ENCODE peak calls at places on chromosomes 6 and 20, in five cellular contexts. X is A549, D is HepG2, H is GM23338, B is K562. S is an unnamed sample.

GRCh38 chr6:1131285-1132079 is 180.4 kb upstream of the FOXQ1 start:
- DNase-seq in X (no peak), D (peak; percentile 92), H (no peak), B (no peak), S (no peak)

GRCh38 chr6:109767961-109768360 is 76.9 kb downstream of the FIG4 start:
- DNase-seq in X (no peak), D (no peak), H (no peak), B (no peak), S (no peak)

GRCh38 chr6:159616456-159616855 is 76.6 kb downstream of the SOD2 start:
- DNase-seq in X (no peak), D (no peak), H (no peak), B (no peak), S (no peak)

GRCh38 chr6:7730852-7731251 is 5.0 kb downstream of the BMP6 start:
- DNase-seq in X (peak; percentile 39), D (peak; percentile 39), H (no peak), B (no peak), S (no peak)

GRCh38 chr6:120354452-120355098 is 979.7 kb downstream of the TBC1D32 start:
- DNase-seq in X (no peak), D (no peak), H (no peak), B (no peak), S (peak; percentile 4)

GRCh38 chr20:13029687-13030510 is 21.1 kb downstream of the SPTLC3 start:
- DNase-seq in X (peak; percentile 67), D (peak; percentile 80), H (no peak), B (no peak), S (no peak)

GRCh38 chr6:167091149-167092107 is 31.5 kb upstream of the CCR6 start:
- DNase-seq in X (no peak), D (no peak), H (no peak), B (no peak), S (no peak)

GRCh38 chr20:4064118-4064962 is 49.0 kb upstream of the RNF24 start:
- DNase-seq in X (peak; percentile 64), D (no peak), H (peak; percentile 70), B (peak; percentile 76), S (no peak)

GRCh38 chr20:62749851-62750445 is 41.3 kb downstream of the NTSR1 start:
- DNase-seq in X (no peak), D (no peak), H (no peak), B (no peak), S (no peak)

GRCh38 chr6:19906161-19906560 is 69.0 kb downstream of the ID4 start:
- DNase-seq in X (no peak), D (no peak), H (no peak), B (no peak), S (no peak)

GRCh38 chr6:136547336-136547735 is 2.9 kb downstream of the MAP7 start:
- DNase-seq in X (peak; percentile 34), D (no peak), H (peak; percentile 80), B (peak; percentile 60), S (no peak)

GRCh38 chr20:17534077-17534476 is 2.9 kb upstream of the BFSP1 start:
- DNase-seq in X (no peak), D (no peak), H (peak; percentile 60), B (no peak), S (no peak)

GRCh38 chr6:155493694-155494143 is 38.1 kb upstream of the NOX3 start:
- DNase-seq in X (peak; percentile 79), D (peak; percentile 91), H (peak; percentile 39), B (no peak), S (peak; percentile 56)

GRCh38 chr6:33384581-33385020 is 7.0 kb upstream of the KIFC1 start:
- DNase-seq in X (peak; percentile 64), D (no peak), H (peak; percentile 72), B (peak; percentile 55), S (no peak)

GRCh38 chr6:81772741-81773140 is 20.3 kb upstream of the TENT5A start:
- DNase-seq in X (no peak), D (no peak), H (no peak), B (no peak), S (peak; percentile 45)

GRCh38 chr6:113636357-113636824 is 220.8 kb upstream of the MARCKS start:
- DNase-seq in X (no peak), D (peak; percentile 26), H (no peak), B (no peak), S (no peak)

GRCh38 chr6:36924778-36925396 is 29.7 kb upstream of the PI16 start:
- DNase-seq in X (no peak), D (no peak), H (no peak), B (no peak), S (no peak)

GRCh38 chr6:96468681-96469224 is 52.9 kb upstream of the UFL1 start:
- DNase-seq in X (no peak), D (no peak), H (peak; percentile 50), B (no peak), S (no peak)

GRCh38 chr20:13259921-13260320 is 38.8 kb downstream of the ISM1 start:
- DNase-seq in X (no peak), D (no peak), H (no peak), B (no peak), S (no peak)

GRCh38 chr6:52050051-52050405 is 37.4 kb downstream of the PKHD1 start:
- DNase-seq in X (no peak), D (no peak), H (no peak), B (no peak), S (no peak)

GRCh38 chr6:157280153-157280552 is 43.2 kb downstream of the TMEM242 start:
- DNase-seq in X (no peak), D (no peak), H (peak; percentile 48), B (peak; percentile 31), S (no peak)
- TF ChIP-seq JUNB in X (no peak), D (no peak), H (no peak), B (no peak), S (no peak)

GRCh38 chr6:135063926-135064325 is 9.3 kb upstream of the HBS1L start:
- DNase-seq in X (no peak), D (no peak), H (no peak), B (no peak), S (no peak)
- TF ChIP-seq JUNB in X (no peak), D (no peak), H (no peak), B (no peak), S (no peak)

GRCh38 chr20:8842525-8842924 is 226.4 kb upstream of the PLCB4 start:
- DNase-seq in X (no peak), D (no peak), H (no peak), B (no peak), S (no peak)

DNA sequence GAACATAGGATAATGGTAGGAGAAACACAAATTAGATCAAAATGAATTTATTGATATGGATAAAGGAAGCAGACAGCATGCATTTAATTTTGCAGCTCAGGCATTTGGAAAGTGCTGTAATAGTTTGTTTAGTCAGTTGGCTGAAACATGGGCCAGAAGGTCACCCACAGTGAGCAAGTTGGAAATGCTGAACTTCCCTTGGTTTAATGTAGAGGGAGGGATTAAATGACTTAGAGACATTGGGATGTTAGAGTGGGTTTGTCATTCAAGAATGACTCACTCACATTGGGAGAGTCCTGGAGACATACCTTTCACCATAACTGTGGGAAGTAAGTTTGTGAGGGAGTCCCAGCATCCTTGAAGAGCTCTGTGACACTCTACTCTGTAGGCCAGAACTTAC is 231.5 kb upstream of the PLCB4 start:
- DNase-seq in X (no peak), D (peak; percentile 34), H (no peak), B (no peak), S (no peak)
- TF ChIP-seq JUNB in X (no peak), D (no peak), H (no peak), B (no peak), S (no peak)

DNA sequence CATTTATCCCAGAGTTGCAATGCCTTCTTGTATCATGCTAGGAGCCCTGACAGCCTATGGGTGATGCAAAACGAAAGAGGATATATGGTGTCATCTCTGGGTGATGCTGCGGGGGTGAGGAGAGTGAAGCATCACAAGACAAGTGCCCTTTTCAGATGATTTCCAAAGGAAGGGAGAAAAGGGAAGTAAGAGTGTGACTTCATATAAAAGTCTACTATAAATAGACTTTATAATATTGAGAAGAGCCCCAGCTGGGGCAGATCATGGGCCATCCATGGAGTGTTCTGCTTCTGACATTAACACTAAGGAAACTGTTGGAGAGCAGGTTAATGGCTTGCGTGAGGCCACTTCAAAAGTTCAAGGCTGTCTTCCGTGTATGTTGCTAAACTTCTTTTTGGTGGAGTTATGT is 4.4 kb downstream of the CD83 start:
- DNase-seq in X (no peak), D (no peak), H (no peak), B (no peak), S (peak; percentile 69)
- TF ChIP-seq JUNB in X (no peak), D (no peak), H (no peak), B (no peak), S (peak; percentile 98)

DNA sequence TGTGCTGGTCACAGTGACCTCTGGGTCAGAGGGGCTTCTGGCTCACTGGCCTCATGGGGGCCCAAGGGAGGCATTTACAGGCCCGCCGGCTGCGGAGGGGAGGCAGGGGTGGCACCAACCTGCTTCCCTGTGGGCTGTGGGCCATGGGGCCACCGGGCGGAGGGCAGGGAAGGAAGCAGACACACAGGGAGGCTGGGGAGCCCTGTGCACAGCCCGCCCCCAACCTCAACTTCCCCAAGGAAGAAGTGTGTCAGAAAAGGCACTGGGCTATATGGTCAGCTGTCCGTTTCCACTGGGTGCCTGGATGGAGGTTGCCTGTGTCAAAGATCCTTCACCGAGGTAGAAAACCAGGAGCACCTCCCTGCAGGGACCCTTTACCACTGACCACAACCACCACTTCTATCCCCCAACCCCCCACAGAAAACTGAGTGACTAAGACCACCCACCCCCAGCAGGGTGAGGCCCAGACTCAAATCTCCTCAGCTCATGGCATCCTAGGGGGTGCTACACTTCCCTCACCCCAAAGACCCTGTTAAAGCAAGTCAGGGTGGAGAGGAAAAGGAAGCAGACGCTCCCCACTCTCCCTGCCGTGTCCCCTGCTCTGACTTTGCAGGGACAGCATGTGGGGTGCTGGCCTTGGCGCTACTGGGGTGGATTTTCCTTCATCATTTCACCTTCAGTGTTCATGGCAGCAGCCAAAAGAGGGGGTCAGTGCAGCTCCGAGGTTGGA is 5.6 kb downstream of the CST3 start:
- DNase-seq in X (no peak), D (no peak), H (no peak), B (no peak), S (no peak)
- TF ChIP-seq JUNB in X (no peak), D (no peak), H (no peak), B (no peak), S (no peak)

GRCh38 chr6:84825461-84825860 is 61.1 kb upstream of the TBX18 start:
- DNase-seq in X (no peak), D (no peak), H (no peak), B (peak; percentile 26), S (no peak)
- TF ChIP-seq JUNB in X (no peak), D (no peak), H (no peak), B (no peak), S (no peak)

GRCh38 chr20:58179432-58180099 is 48.9 kb downstream of the ANKRD60 start:
- DNase-seq in X (peak; percentile 48), D (peak; percentile 21), H (peak; percentile 80), B (peak; percentile 73), S (no peak)
- TF ChIP-seq JUNB in X (no peak), D (no peak), H (no peak), B (no peak), S (no peak)

S was measured in GM12878.